ENCODE peak calls at places on chromosomes 1 and 21, in ten cellular contexts. W is Panc1, E is psoas muscle, C is astrocyte of the spinal cord, N is left ventricle myocardium inferior, Y is hepatocyte, G is keratinocyte, D is HFFc6, K is retinal pigment epithelial cell, S is fibroblast of the aortic adventitia. O is an unnamed sample.

GRCh38 chr21:33026878-33027400 is 1.2 kb downstream of the OLIG2 start:
- DNase-seq in S (peak), K (no peak), W (no peak), C (no peak), E (no peak), N (no peak), G (no peak), D (no peak), Y (no peak), O (peak)

GRCh38 chr1:237220243-237220642 is 178.3 kb downstream of the RYR2 start:
- DNase-seq in G (no peak), Y (no peak), K (no peak), C (no peak), D (no peak), W (no peak), E (no peak), S (no peak), N (no peak), O (no peak)

GRCh38 chr1:84690397-84691138 is at the start of gene SSX2IP:
- DNase-seq in E (peak), C (peak), D (peak), K (peak), S (peak), W (peak), Y (peak), N (peak), G (peak), O (peak)

GRCh38 chr1:224700915-224701531 is 84.9 kb downstream of the CNIH3 start:
- DNase-seq in G (no peak), C (no peak), W (no peak), Y (no peak), S (peak), K (no peak), E (no peak), N (no peak), D (no peak), O (peak)

GRCh38 chr1:78377356-78377928 is 113.3 kb upstream of the PTGFR start:
- DNase-seq in E (no peak), W (no peak), N (no peak), G (no peak), C (no peak), Y (no peak), K (no peak), D (no peak), S (no peak), O (no peak)

GRCh38 chr1:83905315-83905907 is 93.5 kb downstream of the TTLL7 start:
- DNase-seq in S (peak), W (peak), D (peak), G (no peak), Y (peak), N (no peak), C (peak), E (no peak), K (no peak), O (peak)

GRCh38 chr1:110356379-110356778 is 17.2 kb downstream of the RBM15 start:
- DNase-seq in E (no peak), W (no peak), K (no peak), Y (no peak), N (no peak), D (no peak), S (no peak), G (no peak), C (no peak), O (no peak)

GRCh38 chr1:81406292-81406691 is 394.4 kb upstream of the ADGRL2 start:
- DNase-seq in Y (no peak), D (no peak), E (no peak), C (no peak), W (no peak), K (no peak), S (no peak), N (no peak), G (no peak), O (no peak)

GRCh38 chr1:67947114-67947513 is 103.3 kb downstream of the DIRAS3 start:
- DNase-seq in N (peak), S (no peak), K (no peak), E (no peak), W (no peak), Y (no peak), C (no peak), G (no peak), D (no peak), O (no peak)

GRCh38 chr21:45179568-45180288 is 105.3 kb downstream of the ADARB1 start:
- DNase-seq in D (no peak), E (no peak), N (no peak), C (no peak), Y (no peak), G (no peak), K (no peak), S (no peak), W (no peak), O (no peak)

GRCh38 chr1:2460996-2461751 is 14.9 kb upstream of the PLCH2 start:
- DNase-seq in G (no peak), S (no peak), Y (no peak), N (no peak), C (no peak), K (no peak), E (no peak), D (no peak), W (no peak), O (no peak)

GRCh38 chr21:45129231-45129923 is 55.0 kb downstream of the ADARB1 start:
- DNase-seq in E (peak), D (peak), G (peak), W (no peak), Y (no peak), C (no peak), N (peak), S (peak), K (no peak), O (no peak)

GRCh38 chr1:226939439-226940028 is 560 bp upstream of the COQ8A start:
- DNase-seq in N (peak), S (no peak), Y (peak), C (no peak), E (peak), G (no peak), D (peak), W (no peak), K (no peak), O (peak)

GRCh38 chr1:93694833-93695232 is 13.2 kb upstream of the BCAR3 start:
- DNase-seq in C (no peak), W (no peak), S (no peak), E (no peak), K (peak), Y (no peak), D (no peak), N (no peak), G (no peak), O (no peak)

GRCh38 chr1:216722841-216723240 is 388 bp downstream of the ESRRG start:
- DNase-seq in N (no peak), Y (no peak), G (no peak), S (no peak), C (no peak), D (no peak), E (no peak), W (no peak), K (no peak), O (no peak)

GRCh38 chr1:244212792-244213475 is 161.9 kb downstream of the ZBTB18 start:
- DNase-seq in D (no peak), E (no peak), C (no peak), K (peak), Y (no peak), S (no peak), G (no peak), W (no peak), N (no peak), O (no peak)

GRCh38 chr1:54798769-54799641 is 2.1 kb downstream of the TTC22 start:
- DNase-seq in Y (no peak), G (no peak), C (no peak), E (no peak), D (peak), N (no peak), S (peak), W (no peak), K (no peak), O (peak)

GRCh38 chr1:110102081-110102480 is 10.2 kb upstream of the UBL4B start:
- DNase-seq in G (no peak), E (no peak), N (no peak), S (no peak), W (no peak), K (no peak), C (no peak), D (peak), Y (no peak), O (peak)

GRCh38 chr1:115411388-115412063 is 73.5 kb upstream of the NGF start:
- DNase-seq in K (no peak), C (peak), Y (peak), E (no peak), G (peak), S (peak), W (peak), D (peak), N (no peak), O (no peak)

GRCh38 chr1:26822737-26823395 is 3.6 kb upstream of the ZDHHC18 start:
- DNase-seq in G (no peak), S (no peak), W (no peak), Y (no peak), C (no peak), N (no peak), E (no peak), K (no peak), D (no peak), O (no peak)

GRCh38 chr1:60949154-60949825 is 133.1 kb upstream of the NFIA start:
- DNase-seq in C (no peak), E (no peak), G (no peak), W (no peak), D (no peak), Y (no peak), K (no peak), S (no peak), N (no peak), O (no peak)

GRCh38 chr1:209029737-209030136 is 553.8 kb upstream of the CAMK1G start:
- DNase-seq in W (no peak), G (no peak), E (no peak), N (no peak), C (no peak), S (peak), K (no peak), D (no peak), Y (no peak), O (no peak)

GRCh38 chr1:151887028-151887427 is 22.3 kb downstream of the THEM4 start:
- DNase-seq in N (no peak), K (no peak), W (no peak), Y (no peak), D (peak), E (no peak), C (peak), G (peak), S (peak), O (no peak)

DNA sequence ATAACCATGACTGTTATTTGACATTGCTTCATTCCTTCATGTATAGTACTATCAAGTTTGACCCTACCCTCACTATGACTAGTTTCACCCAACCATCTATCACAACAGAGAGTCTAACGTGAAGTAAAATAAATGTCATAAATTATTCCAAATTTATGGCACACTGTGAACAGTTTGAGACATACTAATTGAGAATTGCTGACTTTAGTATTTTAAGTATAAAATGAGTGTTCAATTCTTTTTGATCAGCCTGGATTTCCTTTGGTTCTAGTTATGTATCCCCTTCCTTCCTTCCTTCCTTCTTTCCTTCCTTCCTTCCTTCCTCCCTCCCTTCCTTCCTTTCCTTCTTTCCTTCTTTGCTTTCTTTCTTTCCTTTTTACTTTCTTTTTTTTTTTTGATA is 14.5 kb downstream of the CR1 start:
- DNase-seq in D (no peak), W (no peak), S (no peak), N (no peak), C (no peak), E (no peak), G (no peak), Y (no peak), K (no peak), O (no peak)
- TF ChIP-seq CTCF in D (no peak), W (no peak), S (no peak), N (no peak), C (no peak), E (no peak), G (no peak), Y (no peak), K (no peak), O (no peak)

DNA sequence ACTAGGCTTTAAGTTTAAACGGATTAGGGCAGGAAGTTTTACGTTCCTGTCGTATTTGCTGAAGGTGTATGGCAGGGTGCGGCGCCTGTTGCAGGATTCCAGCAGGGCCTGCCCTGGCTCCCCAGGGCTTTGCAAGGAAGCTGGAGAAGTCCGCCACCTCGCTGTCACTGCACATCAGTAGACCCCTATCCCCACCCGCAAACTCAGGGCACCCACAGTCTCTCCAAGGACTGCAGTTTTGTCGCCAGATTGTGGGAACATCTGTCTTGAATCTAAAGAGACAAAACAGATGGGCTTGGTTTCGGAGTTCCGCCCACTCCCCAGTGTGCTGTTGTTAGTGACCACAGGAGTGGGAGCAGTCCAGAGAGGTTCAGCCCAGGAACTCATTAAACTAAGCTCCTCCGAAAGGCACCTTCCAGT is 110.9 kb downstream of the CDC7 start:
- DNase-seq in D (no peak), K (peak), N (no peak), G (peak), E (no peak), C (no peak), S (no peak), Y (peak), W (no peak), O (no peak)
- TF ChIP-seq CTCF in D (no peak), K (peak), N (no peak), G (peak), E (no peak), C (no peak), S (no peak), Y (no peak), W (no peak), O (no peak)

GRCh38 chr1:71343686-71344416 is 263.0 kb upstream of the ZRANB2 start:
- DNase-seq in N (no peak), E (no peak), K (no peak), G (no peak), W (no peak), S (no peak), D (no peak), C (no peak), Y (no peak), O (no peak)
- TF ChIP-seq CTCF in N (no peak), E (no peak), K (peak), G (no peak), W (no peak), S (peak), D (peak), C (peak), Y (no peak), O (peak)

DNA sequence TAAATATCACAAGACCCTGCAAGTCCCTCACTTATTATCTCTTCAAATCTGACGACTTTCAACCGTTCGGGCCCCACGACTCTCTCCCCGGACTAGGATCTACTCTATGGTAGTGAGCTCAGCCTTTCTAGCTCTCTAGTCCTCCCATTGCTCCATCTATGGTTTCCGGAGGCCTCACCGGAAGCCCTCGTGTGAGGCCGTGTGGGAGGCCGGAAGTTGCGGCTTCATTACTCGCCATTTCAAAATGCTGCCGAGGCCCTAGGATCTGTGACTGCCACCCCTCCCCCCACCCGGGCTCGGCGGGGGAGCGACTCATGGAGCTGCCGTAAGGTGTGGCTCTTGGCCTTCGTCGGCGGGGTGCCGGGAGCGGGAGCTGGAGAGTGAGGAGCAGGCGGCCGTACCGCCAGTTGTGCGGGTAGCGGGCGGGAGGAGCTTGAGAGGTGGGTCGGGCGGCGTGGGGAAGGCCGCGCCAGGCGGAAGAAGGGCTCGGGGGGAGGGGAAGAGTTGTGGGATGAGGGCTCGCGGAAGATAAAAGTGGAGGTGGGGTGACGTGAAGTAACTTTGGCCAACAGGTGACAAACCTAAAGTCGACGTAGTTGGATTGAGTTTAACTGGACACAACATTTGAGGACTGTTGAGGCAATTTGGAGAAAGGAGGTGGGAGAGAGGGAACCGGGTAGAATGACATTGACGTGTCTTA is at the start of gene MDM4:
- DNase-seq in N (peak), G (peak), C (peak), Y (peak), D (peak), S (peak), W (peak), E (peak), K (peak), O (peak)
- TF ChIP-seq CTCF in N (no peak), G (no peak), C (no peak), Y (no peak), D (no peak), S (no peak), W (no peak), E (no peak), K (no peak), O (peak)

GRCh38 chr1:11967028-11967547 is 13.2 kb upstream of the MFN2 start:
- DNase-seq in E (no peak), W (peak), K (peak), N (no peak), S (peak), Y (peak), C (peak), G (no peak), D (no peak), O (peak)
- TF ChIP-seq CTCF in E (peak), W (no peak), K (peak), N (peak), S (peak), Y (peak), C (peak), G (peak), D (peak), O (peak)

DNA sequence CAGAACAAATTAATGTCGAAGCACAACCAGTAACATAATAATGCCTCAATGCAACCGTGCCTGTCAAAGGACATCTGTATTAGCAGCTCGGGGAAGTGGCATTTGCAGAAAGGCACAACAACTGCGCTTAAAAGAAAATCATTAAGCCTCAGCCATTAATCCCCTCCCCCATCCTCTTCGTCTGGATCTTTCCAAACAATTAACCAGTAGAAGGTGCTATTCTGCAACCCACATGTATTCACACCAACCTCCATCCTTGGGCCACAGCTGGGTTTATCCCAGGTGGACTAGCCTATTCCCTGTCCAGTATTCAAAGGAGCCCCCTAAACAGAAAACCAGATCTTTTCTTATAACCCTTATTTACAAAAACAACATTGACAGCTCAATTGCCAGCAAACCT is 2.6 kb downstream of the RERE start:
- DNase-seq in Y (peak), D (no peak), N (no peak), K (no peak), C (no peak), W (no peak), E (no peak), S (no peak), G (no peak), O (no peak)
- TF ChIP-seq CTCF in Y (peak), D (peak), N (peak), K (peak), C (no peak), W (peak), E (no peak), S (no peak), G (peak), O (no peak)

DNA sequence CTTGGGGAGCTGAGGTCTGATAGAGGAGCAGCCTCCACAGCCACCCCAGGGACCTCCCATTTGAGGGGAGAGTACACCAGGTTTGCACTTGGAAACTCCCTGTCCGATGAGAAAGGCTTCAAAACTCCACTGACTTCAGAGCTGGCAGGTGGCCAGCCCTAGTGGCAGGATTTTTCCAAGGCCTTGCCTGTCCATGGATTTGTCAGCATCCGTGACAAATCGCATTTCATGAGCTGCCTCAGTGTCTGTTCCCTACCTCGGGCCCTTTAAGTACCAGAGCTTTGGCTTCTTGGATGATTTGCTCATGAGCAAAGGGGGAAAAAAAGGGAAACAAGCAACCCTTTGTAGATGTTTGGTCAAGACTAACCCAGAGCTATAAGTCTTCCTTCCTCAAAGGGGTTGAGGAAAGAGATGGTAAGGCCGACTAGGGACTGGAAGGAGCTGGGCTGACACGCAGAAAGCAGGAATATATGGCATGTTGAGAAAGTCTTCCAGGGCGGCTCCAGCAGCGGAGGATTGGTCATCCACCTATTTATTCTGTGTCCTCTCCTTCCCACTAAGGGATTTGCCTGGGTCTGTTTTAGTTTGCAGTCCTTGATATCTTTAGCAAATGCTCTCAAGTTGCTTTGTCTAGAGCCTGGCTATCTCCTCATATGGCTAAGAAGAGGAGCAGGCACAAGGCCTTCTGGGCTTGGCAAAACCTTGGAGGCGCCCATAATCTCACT is 2.7 kb upstream of the HSPG2 start:
- DNase-seq in W (peak), E (peak), Y (peak), K (peak), S (peak), N (peak), D (peak), C (peak), G (peak), O (no peak)
- TF ChIP-seq CTCF in W (no peak), E (peak), Y (peak), K (peak), S (peak), N (peak), D (peak), C (peak), G (peak), O (no peak)

O was measured in GM13976.